ENCODE peak calls at places on chromosomes 12 and 14, in five cellular contexts. J is K562, E is SK-N-SH, L is HepG2, N is GM12878. Q is an unnamed sample.

GRCh38 chr12:12628013-12628412 is 16.3 kb downstream of the CREBL2 start:
- DNase-seq in E (no peak), J (no peak), N (no peak), L (no peak), Q (no peak)

GRCh38 chr12:85642810-85643209 is 193.4 kb downstream of the RASSF9 start:
- DNase-seq in N (no peak), L (peak; percentile 75), J (no peak), E (no peak), Q (peak; percentile 13)

GRCh38 chr12:120783197-120783596 is 57.6 kb downstream of the ACADS start:
- DNase-seq in J (no peak), E (no peak), N (no peak), L (peak; percentile 29), Q (no peak)

GRCh38 chr12:6451348-6452244 is at the start of gene TAPBPL:
- DNase-seq in E (peak; percentile 88), L (peak; percentile 89), J (peak; percentile 37), N (peak; percentile 75), Q (peak; percentile 53)

GRCh38 chr12:102197789-102198188 is at the start of gene PMCH:
- DNase-seq in J (peak; percentile 16), L (no peak), E (no peak), N (peak; percentile 24), Q (no peak)

GRCh38 chr12:26813812-26814211 is 19.2 kb downstream of the ITPR2 start:
- DNase-seq in L (no peak), E (no peak), J (no peak), N (no peak), Q (no peak)

GRCh38 chr12:11307143-11307542 is 3.1 kb downstream of the PRB4 start:
- DNase-seq in N (no peak), J (no peak), E (no peak), L (no peak), Q (no peak)

GRCh38 chr12:114311966-114312365 is 94.0 kb downstream of the TBX5 start:
- DNase-seq in L (no peak), N (no peak), E (no peak), J (no peak), Q (no peak)

GRCh38 chr12:105278043-105278697 is 42.2 kb upstream of the APPL2 start:
- DNase-seq in J (no peak), L (peak; percentile 50), E (peak; percentile 11), N (no peak), Q (peak; percentile 39)

GRCh38 chr12:44029194-44029593 is 193.3 kb downstream of the TMEM117 start:
- DNase-seq in E (no peak), N (no peak), J (no peak), L (no peak), Q (no peak)

GRCh38 chr14:78022059-78022458 is 148.1 kb upstream of the NRXN3 start:
- DNase-seq in N (peak; percentile 25), E (peak; percentile 67), J (peak; percentile 72), L (peak; percentile 54), Q (peak; percentile 67)

GRCh38 chr14:65002586-65003210 is 16.0 kb downstream of the FNTB start:
- DNase-seq in N (no peak), E (no peak), L (no peak), J (no peak), Q (no peak)

GRCh38 chr12:68835333-68835908 is 27.4 kb downstream of the MDM2 start:
- DNase-seq in E (no peak), N (no peak), J (no peak), L (no peak), Q (no peak)

GRCh38 chr12:47079365-47079893 is at the start of gene PCED1B:
- DNase-seq in L (peak; percentile 8), E (peak; percentile 33), J (peak; percentile 69), N (no peak), Q (peak; percentile 49)

GRCh38 chr14:32393119-32393518 is 64.0 kb downstream of the AKAP6 start:
- DNase-seq in L (no peak), N (no peak), J (no peak), E (no peak), Q (no peak)

GRCh38 chr12:54009171-54010052 is 627 bp downstream of the HOXC8 start:
- DNase-seq in E (peak; percentile 61), N (no peak), J (no peak), L (no peak), Q (no peak)

GRCh38 chr12:49705479-49706267 is 1.5 kb downstream of the FMNL3 start:
- DNase-seq in N (no peak), L (peak; percentile 10), E (peak; percentile 20), J (peak; percentile 38), Q (no peak)

GRCh38 chr12:130689408-130690405 is 26.4 kb downstream of the RIMBP2 start:
- DNase-seq in E (no peak), J (no peak), N (no peak), L (no peak), Q (no peak)

GRCh38 chr14:61533513-61534255 is 161.6 kb upstream of the HIF1A start:
- DNase-seq in J (no peak), N (no peak), E (no peak), L (no peak), Q (no peak)

GRCh38 chr12:67428431-67428830 is 159.3 kb downstream of the CAND1 start:
- DNase-seq in J (no peak), L (peak; percentile 24), E (no peak), N (no peak), Q (no peak)

GRCh38 chr12:2679816-2680675 is 114.7 kb upstream of the FKBP4 start:
- DNase-seq in E (no peak), L (no peak), J (no peak), N (no peak), Q (no peak)

GRCh38 chr12:21566907-21567355 is 37.7 kb downstream of the GYS2 start:
- DNase-seq in N (no peak), E (no peak), L (no peak), J (no peak), Q (no peak)

GRCh38 chr14:100790785-100791667 is 34.9 kb upstream of the MEG3 start:
- DNase-seq in N (no peak), E (no peak), J (peak; percentile 90), L (no peak), Q (no peak)

GRCh38 chr14:21437063-21437901 is 18.6 kb downstream of the CHD8 start:
- DNase-seq in L (peak; percentile 100), E (peak; percentile 93), N (peak; percentile 94), J (peak; percentile 93), Q (peak; percentile 94)

GRCh38 chr14:55837467-55837866 is 257.5 kb downstream of the KTN1 start:
- DNase-seq in E (no peak), N (no peak), J (no peak), L (peak; percentile 10), Q (no peak)

GRCh38 chr12:84842406-84843013 is 70.1 kb downstream of the SLC6A15 start:
- DNase-seq in E (peak; percentile 32), N (no peak), L (peak; percentile 16), J (peak; percentile 6), Q (peak; percentile 21)

GRCh38 chr12:51322452-51322851 is 1.5 kb downstream of the BIN2 start:
- DNase-seq in J (no peak), L (no peak), N (peak; percentile 45), E (no peak), Q (no peak)

GRCh38 chr12:51323966-51324895 is at the start of gene BIN2:
- DNase-seq in J (no peak), L (no peak), N (no peak), E (no peak), Q (no peak)

GRCh38 chr12:51321882-51322281 is 2.1 kb downstream of the BIN2 start:
- DNase-seq in L (no peak), N (no peak), E (no peak), J (no peak), Q (no peak)

GRCh38 chr12:51324953-51325352 is 979 bp upstream of the BIN2 start:
- DNase-seq in N (no peak), E (no peak), L (no peak), J (no peak), Q (no peak)

DNA sequence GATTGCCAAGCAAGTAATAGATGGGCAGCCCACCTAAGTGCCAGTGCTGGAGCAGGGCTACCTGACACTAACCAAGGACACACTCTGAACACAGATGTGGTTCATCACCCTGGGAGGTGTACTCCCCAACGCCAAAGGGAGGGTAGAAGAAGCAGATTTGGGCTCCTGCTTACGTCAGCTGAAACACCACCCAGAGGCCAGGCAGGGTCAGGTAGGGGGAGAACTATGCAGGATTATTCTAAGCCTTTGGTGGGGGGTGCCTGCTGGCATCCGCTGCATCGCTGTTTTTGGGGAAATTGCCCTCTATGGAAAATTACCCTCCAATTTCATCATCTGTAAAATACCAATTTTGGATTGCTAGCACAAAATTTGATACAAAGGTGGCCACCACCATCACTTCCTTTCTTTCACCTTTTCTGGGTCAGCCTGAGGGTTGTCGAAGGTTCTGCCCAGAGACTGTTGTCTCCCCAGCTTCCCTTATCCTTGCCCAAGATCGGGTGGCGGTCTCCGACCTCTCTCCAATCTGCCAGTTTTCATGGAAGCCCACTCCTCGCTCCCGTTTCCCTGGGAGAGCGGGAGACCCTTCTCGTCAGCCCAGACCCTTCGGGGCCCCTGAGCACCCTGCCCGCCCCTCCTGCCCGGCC is 535 bp downstream of the BIN2 start:
- DNase-seq in E (no peak), J (no peak), N (no peak), L (no peak), Q (no peak)
- TF ChIP-seq FOXM1 in E (no peak), J (no peak), N (no peak), L (no peak), Q (no peak)

GRCh38 chr12:56521209-56521589 is 421 bp upstream of the RBMS2 start:
- DNase-seq in N (no peak), E (no peak), L (no peak), J (no peak), Q (no peak)

GRCh38 chr12:56521590-56522371 is at the start of gene RBMS2:
- DNase-seq in J (peak; percentile 36), E (peak; percentile 75), L (peak; percentile 59), N (no peak), Q (peak; percentile 76)

GRCh38 chr12:56518570-56518969 is 3.0 kb upstream of the RBMS2 start:
- DNase-seq in N (no peak), L (peak; percentile 38), E (no peak), J (no peak), Q (no peak)

GRCh38 chr12:56520025-56520810 is 1.4 kb upstream of the RBMS2 start:
- DNase-seq in L (no peak), N (no peak), E (no peak), J (no peak), Q (no peak)

GRCh38 chr12:56522486-56523193 is 1.0 kb downstream of the RBMS2 start:
- DNase-seq in E (peak; percentile 15), J (peak; percentile 20), L (no peak), N (no peak), Q (no peak)
- TF ChIP-seq FOXM1 in E (no peak), J (no peak), L (no peak), N (no peak), Q (no peak)

GRCh38 chr12:89051065-89051677 is 301.1 kb downstream of the DUSP6 start:
- DNase-seq in N (no peak), L (peak; percentile 38), E (peak; percentile 61), J (peak; percentile 30), Q (peak; percentile 43)
- TF ChIP-seq FOXM1 in N (no peak), L (no peak), E (no peak), J (no peak), Q (no peak)

DNA sequence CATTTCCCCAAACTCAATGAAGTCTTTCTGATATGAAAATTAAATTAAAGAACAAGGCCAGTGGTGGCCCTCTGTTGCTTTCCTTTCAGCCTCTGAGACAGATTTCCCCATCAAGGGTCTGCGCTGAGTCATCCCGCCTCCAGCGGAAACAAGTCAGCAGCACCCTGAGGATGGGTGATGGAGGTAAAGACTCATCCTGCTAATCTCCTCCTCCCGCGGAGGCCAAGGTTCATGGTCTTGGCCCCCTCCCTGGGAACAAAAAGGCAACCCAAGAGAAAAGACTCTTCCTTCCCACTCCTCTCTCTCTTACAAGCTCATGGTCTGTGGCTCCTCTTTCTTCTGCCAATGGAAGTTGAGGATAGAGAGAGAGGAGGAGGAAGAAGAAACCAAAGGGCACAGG is 9.0 kb upstream of the NUMB start:
- DNase-seq in L (no peak), N (no peak), J (peak; percentile 75), E (no peak), Q (no peak)
- TF ChIP-seq FOXM1 in L (no peak), N (no peak), J (no peak), E (no peak), Q (no peak)

Q was measured in HEK293T.